ENCODE peak calls at places on chromosomes 12 and 14, in six cellular contexts. C, T, X, D, O and J are unnamed samples. For H3K9me2 and H3K4me1, the result is how much of the 10 kb centered on the place peaks cover.

GRCh38 chr14:93430319-93430801 is 379 bp upstream of the UNC79 start:
- DNase-seq in C (peak), T (no peak), X (no peak), D (peak), O (no peak), J (no peak)

GRCh38 chr12:4719821-4720636 is at the start of gene GALNT8:
- DNase-seq in C (no peak), T (no peak), X (no peak), D (peak), O (peak), J (no peak)

GRCh38 chr12:96075560-96075959 is 40.2 kb upstream of the LTA4H start:
- DNase-seq in C (no peak), T (no peak), X (no peak), D (no peak), O (no peak), J (no peak)

GRCh38 chr12:27331299-27331926 is 1.2 kb upstream of the BMAL2 start:
- DNase-seq in C (peak), T (peak), X (peak), D (no peak), O (peak), J (peak)

GRCh38 chr12:89707992-89708792 is 446 bp downstream of the ATP2B1 start:
- DNase-seq in C (peak), T (no peak), X (peak), D (peak), O (peak), J (no peak)

GRCh38 chr12:75954076-75954475 is 77.5 kb downstream of the PHLDA1 start:
- DNase-seq in C (peak), T (peak), X (peak), D (peak), O (peak), J (peak)

GRCh38 chr12:129903956-129904769 is at the start of gene TMEM132D:
- DNase-seq in C (no peak), T (no peak), X (no peak), D (peak), O (no peak), J (no peak)

GRCh38 chr12:131413006-131413405 is 297.9 kb upstream of the SFSWAP start:
- DNase-seq in C (no peak), T (no peak), X (no peak), D (no peak), O (no peak), J (no peak)

GRCh38 chr14:77483851-77484250 is 14.8 kb downstream of the ISM2 start:
- DNase-seq in C (no peak), T (no peak), X (no peak), D (no peak), O (no peak), J (no peak)

GRCh38 chr12:113169697-113170096 is 15.6 kb downstream of the DDX54 start:
- DNase-seq in C (no peak), T (no peak), X (no peak), D (no peak), O (no peak), J (no peak)

GRCh38 chr14:73717998-73718741 is 4.0 kb upstream of the PNMA1 start:
- DNase-seq in C (no peak), T (no peak), X (no peak), D (peak), O (peak), J (no peak)

GRCh38 chr12:113196582-113196981 is 11.1 kb downstream of the RITA1 start:
- DNase-seq in C (no peak), T (no peak), X (no peak), D (no peak), O (no peak), J (no peak)

GRCh38 chr12:15356831-15357456 is 34.6 kb downstream of the PTPRO start:
- DNase-seq in C (no peak), T (no peak), X (no peak), D (no peak), O (no peak), J (no peak)

GRCh38 chr14:93231129-93231979 is 24.3 kb downstream of the UBR7 start:
- DNase-seq in C (peak), T (no peak), X (no peak), D (no peak), O (peak), J (no peak)

GRCh38 chr14:104813286-104813685 is 12.4 kb downstream of the ZBTB42 start:
- DNase-seq in C (no peak), T (no peak), X (no peak), D (no peak), O (no peak), J (no peak)

GRCh38 chr14:101887219-101887618 is 77.2 kb upstream of the DYNC1H1 start:
- DNase-seq in C (no peak), T (no peak), X (no peak), D (no peak), O (no peak), J (no peak)

GRCh38 chr12:88756153-88756552 is 175.9 kb upstream of the KITLG start:
- DNase-seq in C (no peak), T (no peak), X (no peak), D (no peak), O (no peak), J (no peak)

GRCh38 chr14:81435578-81436295 is 35.6 kb upstream of the STON2 start:
- DNase-seq in C (peak), T (no peak), X (peak), D (peak), O (peak), J (peak)

GRCh38 chr12:131443019-131444000 is 267.6 kb upstream of the SFSWAP start:
- DNase-seq in C (no peak), T (no peak), X (no peak), D (no peak), O (no peak), J (no peak)

GRCh38 chr12:58583956-58584355 is 336.3 kb downstream of the LRIG3 start:
- DNase-seq in C (peak), T (no peak), X (no peak), D (no peak), O (no peak), J (no peak)

GRCh38 chr14:45057881-45058364 is 26.0 kb upstream of the PRPF39 start:
- DNase-seq in C (no peak), T (no peak), X (no peak), D (no peak), O (no peak), J (no peak)

GRCh38 chr12:66235626-66236281 is 46.7 kb downstream of the IRAK3 start:
- DNase-seq in C (peak), T (no peak), X (peak), D (peak), O (no peak), J (no peak)

GRCh38 chr12:51076235-51076930 is 7.0 kb downstream of the CSRNP2 start:
- DNase-seq in C (no peak), T (no peak), X (no peak), D (no peak), O (no peak), J (no peak)

GRCh38 chr14:76413962-76414665 is 38.2 kb downstream of the ESRRB start:
- DNase-seq in C (no peak), T (no peak), X (no peak), D (peak), O (no peak), J (no peak)

GRCh38 chr12:42660968-42661937 is 71.7 kb upstream of the PRICKLE1 start:
- DNase-seq in C (no peak), T (no peak), X (no peak), D (no peak), O (peak), J (no peak)

GRCh38 chr14:42027271-42027670 is 420.6 kb downstream of the LRFN5 start:
- DNase-seq in C (peak), T (no peak), X (no peak), D (no peak), O (peak), J (no peak)

GRCh38 chr14:61511558-61511924 is 183.8 kb upstream of the HIF1A start:
- DNase-seq in C (no peak), T (no peak), X (no peak), D (no peak), O (no peak), J (no peak)

GRCh38 chr12:14948672-14949071 is 10.3 kb upstream of the ERP27 start:
- DNase-seq in C (peak), T (no peak), X (peak), D (peak), O (peak), J (no peak)

GRCh38 chr12:63935361-63935760 is 90.9 kb downstream of the SRGAP1 start:
- DNase-seq in C (peak), T (no peak), X (no peak), D (no peak), O (no peak), J (no peak)

GRCh38 chr12:90124914-90125313 is 416.3 kb upstream of the ATP2B1 start:
- DNase-seq in C (no peak), T (no peak), X (peak), D (no peak), O (no peak), J (no peak)

DNA sequence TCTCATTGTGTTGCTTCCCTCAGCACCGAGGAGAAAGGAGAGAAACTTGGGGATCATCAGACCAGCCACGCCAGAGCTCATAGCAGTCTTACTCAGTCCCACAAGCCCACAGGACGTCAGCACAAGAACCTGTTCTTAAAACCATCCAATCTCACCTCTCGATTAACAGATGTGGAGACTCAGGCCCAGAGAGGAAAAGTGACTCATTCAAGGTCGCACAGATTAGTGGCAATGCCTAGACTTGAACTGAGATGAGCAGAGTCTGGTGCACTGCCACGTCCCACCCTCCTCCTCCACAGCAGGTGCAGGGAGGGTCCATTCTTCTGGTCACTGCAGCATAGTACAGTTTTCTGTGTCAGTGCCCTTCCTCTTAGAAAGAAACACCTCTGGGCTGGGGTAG is 154.9 kb upstream of the PZP start:
- DNase-seq in C (no peak), T (no peak), X (no peak), D (no peak), O (no peak), J (no peak)
- H3K9me2 ChIP-seq in C (under half), T (under half), X (under half), D (under half), O (under half), J (under half)

DNA sequence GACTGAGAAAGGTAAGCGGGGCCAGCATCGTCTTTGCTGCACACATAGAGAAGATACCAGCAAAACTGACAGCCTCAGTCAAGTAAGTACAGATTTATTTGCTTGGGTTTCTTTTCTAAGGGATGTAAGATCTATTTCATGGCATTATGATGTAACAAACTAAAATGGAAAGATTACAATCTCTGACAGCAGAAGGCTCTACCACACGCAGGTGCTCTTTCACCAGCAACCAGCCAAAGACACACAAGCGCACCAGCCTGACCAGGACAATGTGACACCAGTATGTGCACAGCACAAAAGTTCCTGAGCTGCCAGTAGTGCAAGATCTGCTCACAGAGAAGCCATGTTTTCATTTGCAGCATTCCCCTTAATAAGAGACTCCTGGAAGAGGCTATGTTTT is 311.1 kb downstream of the MED13L start:
- DNase-seq in C (no peak), T (no peak), X (no peak), D (no peak), O (no peak), J (no peak)
- H3K4me1 ChIP-seq in C (under half), T (under half), X (under half), D (under half), O (under half), J (under half)

GRCh38 chr14:90290612-90291011 is 34.3 kb downstream of the PSMC1 start:
- DNase-seq in C (no peak), T (no peak), X (no peak), D (no peak), O (no peak), J (no peak)
- H3K9me2 ChIP-seq in C (under half), T (under half), X (under half), D (under half), O (under half), J (under half)

GRCh38 chr12:108325549-108325948 is 13.6 kb downstream of the CMKLR1 start:
- DNase-seq in C (no peak), T (no peak), X (no peak), D (no peak), O (no peak), J (no peak)
- H3K4me1 ChIP-seq in C (under half), T (under half), X (under half), D (under half), O (under half), J (under half)

DNA sequence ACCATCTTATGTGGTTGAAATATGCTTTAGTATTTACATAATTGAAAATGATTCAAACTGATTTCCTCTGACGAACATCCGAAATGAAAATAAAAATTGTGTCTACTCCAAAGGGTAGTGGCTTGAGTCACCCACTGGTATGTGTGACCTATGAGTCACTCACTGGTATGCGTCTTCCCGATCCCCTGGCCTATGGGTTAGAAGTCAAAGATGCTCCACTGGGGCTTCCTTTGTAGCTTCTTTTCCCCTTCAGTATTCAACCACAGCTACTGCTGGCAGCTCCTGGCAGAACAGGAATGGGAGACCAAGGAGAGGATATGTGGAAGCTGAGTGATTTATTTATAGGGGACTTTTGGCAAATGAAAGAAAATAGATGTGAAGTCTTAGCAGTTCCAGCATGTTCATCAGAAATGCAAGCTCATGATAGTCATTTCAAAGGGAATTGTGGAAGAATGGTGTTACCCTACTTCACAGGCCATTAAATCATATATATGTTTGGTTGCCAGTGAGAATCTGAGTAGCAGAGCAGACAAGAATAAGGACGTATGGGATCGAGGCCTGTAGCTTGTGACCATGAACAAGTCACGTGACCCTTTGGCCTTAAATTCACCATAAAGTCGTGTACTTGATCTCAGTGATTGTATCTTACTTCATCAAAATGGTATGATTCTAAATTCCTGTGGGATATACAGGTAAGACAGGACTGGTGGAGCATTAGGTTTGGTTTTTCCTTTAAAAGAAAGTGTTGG is 108.3 kb downstream of the CRADD start:
- DNase-seq in C (peak), T (peak), X (no peak), D (peak), O (peak), J (peak)
- H3K9me2 ChIP-seq in C (under half), T (under half), X (under half), D (under half), O (under half), J (under half)

DNA sequence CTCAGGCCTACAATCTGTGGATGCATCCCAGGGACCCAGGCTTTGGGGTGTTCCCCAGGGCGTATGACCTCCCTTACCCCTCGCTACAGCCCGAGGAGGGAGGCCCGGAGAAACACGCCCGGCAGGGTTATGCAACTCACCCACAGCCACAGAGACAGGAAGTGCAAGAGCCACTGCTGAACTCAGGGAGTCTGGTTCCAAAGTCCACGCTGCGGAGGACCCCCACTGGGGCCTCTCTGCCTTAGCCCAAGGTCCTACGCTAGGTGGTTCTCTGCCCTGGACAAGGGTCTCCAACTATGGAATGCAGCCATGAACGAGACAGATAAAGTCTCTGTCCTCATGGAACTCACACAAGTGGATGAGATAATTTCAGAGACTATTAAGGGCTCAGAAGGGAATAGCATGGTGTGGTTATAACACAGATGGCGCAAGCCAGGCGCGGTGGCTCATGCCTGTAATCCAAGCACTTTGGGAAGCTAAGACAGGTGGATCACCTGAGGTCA is 11.3 kb downstream of the SCARB1 start:
- DNase-seq in C (peak), T (no peak), X (no peak), D (no peak), O (no peak), J (no peak)
- H3K4me1 ChIP-seq in C (under half), T (under half), X (under half), D (under half), O (under half), J (under half)

GRCh38 chr12:104957388-104958008 is 592 bp downstream of the SLC41A2 start:
- DNase-seq in C (peak), T (no peak), X (peak), D (peak), O (peak), J (no peak)
- H3K9me2 ChIP-seq in C (under half), T (under half), X (under half), D (under half), O (under half), J (under half)

GRCh38 chr12:110546339-110546738 is 36.8 kb downstream of the PPTC7 start:
- DNase-seq in C (peak), T (no peak), X (no peak), D (no peak), O (peak), J (peak)

GRCh38 chr12:110549716-110550115 is 33.4 kb downstream of the PPTC7 start:
- DNase-seq in C (no peak), T (no peak), X (peak), D (no peak), O (no peak), J (no peak)

GRCh38 chr12:110547090-110547489 is 36.0 kb downstream of the PPTC7 start:
- DNase-seq in C (no peak), T (no peak), X (no peak), D (no peak), O (no peak), J (no peak)

GRCh38 chr12:110550981-110551380 is 32.1 kb downstream of the PPTC7 start:
- DNase-seq in C (no peak), T (no peak), X (no peak), D (no peak), O (no peak), J (no peak)

GRCh38 chr12:110548678-110549077 is 34.4 kb downstream of the PPTC7 start:
- DNase-seq in C (peak), T (no peak), X (no peak), D (no peak), O (no peak), J (no peak)
- H3K4me1 ChIP-seq in C (under half), T (under half), X (under half), D (under half), O (under half), J (under half)

GRCh38 chr12:54005531-54005852 is 3.3 kb upstream of the HOXC8 start:
- DNase-seq in C (no peak), T (no peak), X (no peak), D (no peak), O (no peak), J (no peak)

GRCh38 chr12:54006700-54007220 is 2.0 kb upstream of the HOXC8 start:
- DNase-seq in C (no peak), T (no peak), X (no peak), D (no peak), O (no peak), J (no peak)

GRCh38 chr12:54004841-54005530 is 3.8 kb upstream of the HOXC8 start:
- DNase-seq in C (no peak), T (no peak), X (no peak), D (peak), O (no peak), J (no peak)

GRCh38 chr12:54007538-54008259 is 1.1 kb upstream of the HOXC8 start:
- DNase-seq in C (peak), T (no peak), X (no peak), D (no peak), O (no peak), J (no peak)

DNA sequence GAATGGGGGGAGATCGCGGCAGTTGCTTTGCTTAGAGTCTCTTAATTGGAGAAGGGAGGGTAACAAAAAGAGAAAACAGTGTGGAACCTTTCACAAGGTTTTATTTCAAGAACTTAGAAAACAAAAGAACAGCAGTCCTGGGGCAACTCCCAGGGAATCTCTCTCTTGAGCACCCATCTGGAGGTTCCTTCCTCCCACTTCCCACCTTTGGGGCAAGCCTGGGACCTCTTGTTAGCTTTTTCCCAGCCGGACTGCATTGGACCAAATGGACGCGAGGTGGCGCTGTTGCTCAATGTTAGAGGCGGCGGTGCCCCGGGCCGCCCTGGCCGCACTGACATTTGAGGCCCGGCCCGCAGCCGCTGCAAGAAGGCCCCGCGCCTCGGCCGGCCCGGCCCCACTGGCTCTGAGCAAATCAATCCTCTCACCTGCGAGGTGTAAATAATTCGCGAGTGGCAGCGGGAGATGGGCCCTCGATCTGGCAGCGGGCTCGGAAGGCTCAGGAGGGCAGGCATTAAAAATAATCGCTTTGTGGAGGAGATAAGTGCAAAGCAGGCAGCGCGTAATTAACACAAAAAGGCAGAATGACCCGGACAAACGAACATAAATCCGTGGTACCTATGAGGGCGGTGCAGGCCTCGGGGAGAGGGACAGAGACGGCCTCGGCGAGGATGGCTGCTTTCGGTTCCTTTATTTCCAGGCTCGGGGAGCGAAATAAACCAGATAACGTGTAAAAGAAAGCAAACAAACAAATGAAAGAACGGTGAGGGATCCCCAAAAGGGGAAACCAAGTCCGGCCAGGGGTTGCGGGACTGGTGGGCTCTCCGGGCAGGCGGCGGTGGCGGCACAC is 2.7 kb upstream of the HOXC8 start:
- DNase-seq in C (peak), T (no peak), X (peak), D (peak), O (peak), J (peak)
- H3K9me2 ChIP-seq in C (under half), T (under half), X (under half), D (under half), O (under half), J (under half)